ENCODE peak calls at places on chromosomes 5 and 9, in nine cellular contexts. U is M059J; Z is cardiac septum; Y is stimulated activated CD8-positive, alpha-beta memory T cell treated with anti-CD3 and anti-CD28 coated beads, Interleukin-7, amount 100 ng/mL, for 1 hour; A is cardiac muscle cell; N is activated T-cell treated with anti-CD3 and anti-CD28 coated beads, Interleukin-2, amount 50 U/mL, for 72 hours; Q is CD4-positive, alpha-beta memory T cell; J is progenitor cell of endocrine pancreas; M is stimulated activated naive B cell treated with anti-CD40 and anti-IgM and Interleukin-4, amounts not matched to agents 10 μg/mL and 1 μg/mL and 100 μg/mL, for 72 hours. D is an unnamed sample.
A peak's percentile ranks its signal among the peaks of the same experiment; 100 is the strongest.

GRCh38 chr9:5438301-5439162 is 807 bp upstream of the PLGRKT start:
- DNase-seq in U (peak; percentile 60), A (peak; percentile 47), Y (no peak), M (peak; percentile 73), N (peak; percentile 54), Z (no peak), J (no peak), Q (peak; percentile 86), D (peak; percentile 38)

GRCh38 chr5:181215997-181216982 is 6.8 kb upstream of the TRIM41 start:
- DNase-seq in J (no peak), M (no peak), Z (no peak), U (no peak), Q (peak; percentile 53), Y (no peak), A (no peak), N (no peak), D (peak; percentile 64)

GRCh38 chr5:61330341-61330878 is 1.6 kb upstream of the ZSWIM6 start:
- DNase-seq in Z (no peak), U (peak; percentile 80), Y (no peak), J (no peak), N (no peak), Q (no peak), A (peak; percentile 58), M (no peak), D (peak; percentile 66)

GRCh38 chr5:40428129-40428528 is 251.6 kb upstream of the PTGER4 start:
- DNase-seq in M (no peak), U (peak; percentile 81), Y (no peak), A (peak; percentile 76), Q (peak; percentile 61), J (no peak), N (no peak), Z (no peak), D (peak; percentile 87)

GRCh38 chr9:118946669-118947068 is 422.6 kb downstream of the BRINP1 start:
- DNase-seq in M (no peak), Y (no peak), U (no peak), J (no peak), A (no peak), Z (no peak), Q (no peak), N (no peak), D (no peak)

GRCh38 chr9:10855847-10856246 is 243.0 kb upstream of the PTPRD start:
- DNase-seq in Z (no peak), U (no peak), Y (no peak), M (no peak), N (no peak), Q (no peak), J (no peak), A (peak; percentile 27), D (peak; percentile 15)

GRCh38 chr5:34487202-34487879 is 168.8 kb upstream of the RAI14 start:
- DNase-seq in N (no peak), M (no peak), Z (no peak), Q (no peak), J (no peak), U (peak; percentile 89), Y (no peak), A (peak; percentile 89), D (peak; percentile 95)

GRCh38 chr5:177313561-177314259 is 2.0 kb upstream of the MXD3 start:
- DNase-seq in U (no peak), M (no peak), Q (no peak), Z (no peak), J (no peak), Y (no peak), A (no peak), N (no peak), D (no peak)

GRCh38 chr9:71703172-71703872 is 65.0 kb downstream of the CEMIP2 start:
- DNase-seq in Z (no peak), A (peak; percentile 19), M (no peak), Y (no peak), Q (no peak), U (no peak), N (no peak), J (no peak), D (peak; percentile 81)

GRCh38 chr5:134451618-134452505 is 40.2 kb upstream of the CDKN2AIPNL start:
- DNase-seq in M (no peak), U (peak; percentile 85), Z (peak; percentile 72), N (no peak), Q (no peak), Y (no peak), A (peak; percentile 85), J (no peak), D (peak; percentile 86)

GRCh38 chr9:89676281-89676680 is 71.5 kb downstream of the GADD45G start:
- DNase-seq in M (no peak), A (no peak), N (no peak), Y (no peak), Q (no peak), U (no peak), Z (no peak), J (no peak), D (peak; percentile 3)

GRCh38 chr9:132923346-132923902 is 21.0 kb downstream of the TSC1 start:
- DNase-seq in M (no peak), J (no peak), N (no peak), Q (no peak), A (no peak), U (no peak), Z (no peak), Y (no peak), D (peak; percentile 96)

GRCh38 chr5:140329739-140330481 is 16.5 kb downstream of the HBEGF start:
- DNase-seq in A (no peak), Y (no peak), J (no peak), Z (no peak), N (no peak), M (no peak), Q (no peak), U (no peak), D (no peak)

GRCh38 chr9:97316904-97317303 is 9.4 kb downstream of the CCDC180 start:
- DNase-seq in Z (no peak), M (no peak), N (no peak), A (no peak), Y (no peak), Q (no peak), J (no peak), U (no peak), D (no peak)

GRCh38 chr5:125559296-125559695 is 812.9 kb upstream of the ZNF608 start:
- DNase-seq in Z (no peak), M (no peak), A (peak; percentile 98), U (peak; percentile 97), Q (no peak), N (no peak), J (no peak), Y (no peak), D (peak; percentile 96)

GRCh38 chr9:134064711-134065110 is 3.1 kb downstream of the BRD3 start:
- DNase-seq in M (no peak), Q (no peak), N (no peak), U (no peak), J (no peak), Z (no peak), Y (no peak), A (no peak), D (no peak)

GRCh38 chr9:94920439-94920951 is 194.0 kb downstream of the AOPEP start:
- DNase-seq in Z (no peak), U (peak; percentile 73), Q (no peak), A (peak; percentile 79), N (no peak), Y (no peak), M (no peak), J (no peak), D (peak; percentile 32)

GRCh38 chr5:79263290-79263689 is 27.4 kb downstream of the JMY start:
- DNase-seq in U (no peak), Z (no peak), Q (no peak), J (no peak), Y (no peak), M (no peak), N (no peak), A (no peak), D (no peak)

GRCh38 chr5:116075117-116075910 is 9.5 kb upstream of the COMMD10 start:
- DNase-seq in Z (no peak), A (no peak), Y (no peak), M (no peak), N (no peak), J (no peak), U (peak; percentile 30), Q (no peak), D (no peak)

GRCh38 chr9:14565352-14565956 is 127.8 kb downstream of the ZDHHC21 start:
- DNase-seq in U (no peak), A (no peak), N (no peak), Y (no peak), Q (no peak), J (no peak), M (no peak), Z (no peak), D (no peak)

GRCh38 chr9:114001794-114002261 is 76.3 kb downstream of the AMBP start:
- DNase-seq in M (no peak), Y (no peak), A (no peak), Q (no peak), U (no peak), N (no peak), Z (peak; percentile 59), J (no peak), D (no peak)

GRCh38 chr5:161027763-161028162 is 175.8 kb upstream of the ATP10B start:
- DNase-seq in Y (no peak), A (no peak), M (no peak), Q (no peak), N (no peak), U (no peak), Z (no peak), J (no peak), D (no peak)

GRCh38 chr9:127637322-127637847 is 25.3 kb downstream of the STXBP1 start:
- DNase-seq in Z (no peak), M (no peak), A (peak; percentile 90), Y (no peak), Q (no peak), N (no peak), J (no peak), U (peak; percentile 61), D (peak; percentile 85)

GRCh38 chr5:84255318-84255717 is 129.4 kb downstream of the EDIL3 start:
- DNase-seq in J (no peak), N (no peak), M (no peak), Q (no peak), U (peak; percentile 40), Z (no peak), Y (no peak), A (peak; percentile 55), D (peak; percentile 62)

GRCh38 chr5:132354381-132354780 is 15.1 kb upstream of the SLC22A5 start:
- DNase-seq in J (no peak), Y (no peak), Q (no peak), N (no peak), Z (no peak), U (no peak), M (no peak), A (no peak), D (no peak)

GRCh38 chr5:62312036-62312435 is 6.0 kb downstream of the KIF2A start:
- DNase-seq in U (no peak), J (no peak), M (no peak), Y (no peak), A (no peak), Q (no peak), Z (no peak), N (no peak), D (peak; percentile 58)

GRCh38 chr5:139138790-139139189 is 59.4 kb downstream of the SIL1 start:
- DNase-seq in M (peak; percentile 5), N (no peak), A (peak; percentile 50), Q (no peak), Z (no peak), U (peak; percentile 78), Y (no peak), J (no peak), D (peak; percentile 61)

GRCh38 chr9:97484134-97484533 is 17.3 kb upstream of the TMOD1 start:
- DNase-seq in Y (no peak), N (no peak), Z (no peak), J (no peak), A (no peak), U (no peak), M (no peak), Q (no peak), D (no peak)

GRCh38 chr9:77649109-77649812 is 1.1 kb upstream of the GNA14 start:
- DNase-seq in N (no peak), Y (no peak), J (no peak), Z (no peak), U (peak; percentile 14), A (peak; percentile 64), M (no peak), Q (no peak), D (peak; percentile 14)

GRCh38 chr5:156922207-156922792 is 40.7 kb downstream of the TIMD4 start:
- DNase-seq in N (no peak), Q (no peak), A (no peak), Z (no peak), Y (no peak), M (no peak), U (no peak), J (no peak), D (no peak)

GRCh38 chr5:135651156-135651555 is 72.4 kb upstream of the CXCL14 start:
- DNase-seq in N (no peak), M (no peak), A (peak; percentile 5), Q (no peak), Y (no peak), U (peak; percentile 65), J (no peak), Z (no peak), D (peak; percentile 100)